ENCODE peak calls at places on chromosomes 3 and 15, in five cellular contexts. J, G, P, F and A are unnamed samples.

GRCh38 chr15:62750471-62750870 is 292.1 kb upstream of the TPM1 start:
- DNase-seq in J (no peak), G (no peak), P (no peak), F (no peak), A (no peak)

GRCh38 chr3:8713901-8714759 is 19.5 kb upstream of the CAV3 start:
- DNase-seq in J (peak), G (peak), P (no peak), F (no peak), A (no peak)

GRCh38 chr3:120162400-120162799 is 68.2 kb upstream of the GSK3B start:
- DNase-seq in J (no peak), G (no peak), P (no peak), F (no peak), A (no peak)

GRCh38 chr3:32283304-32283703 is 44.8 kb downstream of the CMTM8 start:
- DNase-seq in J (no peak), G (no peak), P (no peak), F (no peak), A (no peak)

GRCh38 chr3:128342701-128343180 is 123.9 kb downstream of the DNAJB8 start:
- DNase-seq in J (no peak), G (no peak), P (no peak), F (no peak), A (no peak)

GRCh38 chr3:150528359-150528797 is 17.9 kb downstream of the SERP1 start:
- DNase-seq in J (no peak), G (no peak), P (peak), F (no peak), A (no peak)

GRCh38 chr3:186452517-186452916 is 90.5 kb upstream of the DGKG start:
- DNase-seq in J (no peak), G (no peak), P (no peak), F (no peak), A (no peak)

GRCh38 chr3:126552688-126553283 is 5.9 kb downstream of the C3orf22 start:
- DNase-seq in J (no peak), G (no peak), P (peak), F (no peak), A (no peak)

GRCh38 chr15:25883860-25884259 is 20.7 kb upstream of the ATP10A start:
- DNase-seq in J (no peak), G (peak), P (no peak), F (no peak), A (no peak)

GRCh38 chr3:61531528-61531927 is 29.8 kb upstream of the PTPRG start:
- DNase-seq in J (no peak), G (no peak), P (no peak), F (no peak), A (no peak)

GRCh38 chr3:127999509-128000106 is 52.6 kb upstream of the SEC61A1 start:
- DNase-seq in J (no peak), G (no peak), P (no peak), F (no peak), A (no peak)

GRCh38 chr3:109897734-109898133 is 560.4 kb upstream of the DPPA4 start:
- DNase-seq in J (no peak), G (no peak), P (no peak), F (no peak), A (no peak)

GRCh38 chr15:39396979-39397615 is 183.8 kb upstream of the THBS1 start:
- DNase-seq in J (peak), G (no peak), P (no peak), F (no peak), A (no peak)

GRCh38 chr3:108223928-108224327 is 1.7 kb upstream of the IFT57 start:
- DNase-seq in J (no peak), G (no peak), P (no peak), F (no peak), A (no peak)

GRCh38 chr3:30598663-30599545 is 7.5 kb upstream of the TGFBR2 start:
- DNase-seq in J (no peak), G (no peak), P (no peak), F (no peak), A (no peak)
- TF ChIP-seq EP300 in J (no peak), G (no peak), P (no peak), F (no peak), A (no peak)

GRCh38 chr3:14320221-14320620 is 82.2 kb upstream of the SLC6A6 start:
- DNase-seq in J (no peak), G (no peak), P (no peak), F (no peak), A (no peak)

GRCh38 chr3:14312375-14312774 is 90.0 kb upstream of the SLC6A6 start:
- DNase-seq in J (no peak), G (no peak), P (no peak), F (no peak), A (no peak)

GRCh38 chr3:14319654-14320182 is 82.7 kb upstream of the SLC6A6 start:
- DNase-seq in J (peak), G (peak), P (peak), F (peak), A (peak)

GRCh38 chr3:14318638-14319037 is 83.8 kb upstream of the SLC6A6 start:
- DNase-seq in J (no peak), G (no peak), P (no peak), F (no peak), A (no peak)

DNA sequence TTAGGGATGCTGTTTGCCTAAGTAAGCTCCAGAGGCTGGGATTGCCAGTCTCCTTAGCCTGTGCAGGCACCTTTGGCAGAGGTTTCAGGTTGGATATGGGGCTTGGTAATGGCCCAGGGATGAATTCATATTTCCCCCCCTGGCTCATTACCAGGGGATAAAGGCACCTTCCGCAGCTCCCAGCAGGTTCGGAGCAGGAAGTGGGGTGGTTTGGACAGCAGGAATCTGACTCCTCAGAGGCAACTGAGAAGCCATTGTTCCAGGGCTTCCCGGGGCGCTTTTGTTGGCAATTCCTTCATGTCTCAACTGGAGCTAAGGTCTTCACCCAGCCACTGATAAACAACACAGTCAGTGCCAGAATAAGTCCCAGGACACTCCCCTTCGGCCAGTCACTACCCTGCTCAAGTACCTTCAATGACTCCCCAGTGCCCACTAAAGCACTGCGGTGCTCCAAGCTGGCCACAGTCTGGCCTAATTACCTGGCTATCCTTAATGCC is 85.3 kb upstream of the SLC6A6 start:
- DNase-seq in J (no peak), G (peak), P (no peak), F (no peak), A (no peak)
- TF ChIP-seq TAF1 in J (no peak), G (no peak), P (no peak), F (no peak), A (no peak)

GRCh38 chr3:54703906-54704305 is 224.0 kb downstream of the LRTM1 start:
- DNase-seq in J (no peak), G (no peak), P (no peak), F (no peak), A (no peak)

GRCh38 chr3:54696313-54696712 is 231.5 kb downstream of the LRTM1 start:
- DNase-seq in J (no peak), G (peak), P (no peak), F (no peak), A (no peak)

GRCh38 chr3:54698059-54698458 is 229.8 kb downstream of the LRTM1 start:
- DNase-seq in J (no peak), G (peak), P (no peak), F (no peak), A (no peak)
- TF ChIP-seq EP300 in J (no peak), G (no peak), P (no peak), F (no peak), A (no peak)

GRCh38 chr3:58492385-58492970 is 582 bp downstream of the KCTD6 start:
- DNase-seq in J (no peak), G (no peak), P (peak), F (no peak), A (no peak)
- TF ChIP-seq TAF1 in J (no peak), G (no peak), P (no peak), F (no peak), A (no peak)

GRCh38 chr15:90936823-90937222 is 1.7 kb downstream of the UNC45A start:
- DNase-seq in J (no peak), G (no peak), P (no peak), F (no peak), A (no peak)

GRCh38 chr15:90934256-90934948 is 683 bp upstream of the UNC45A start:
- DNase-seq in J (peak), G (peak), P (peak), F (no peak), A (peak)

GRCh38 chr15:90933310-90933709 is 961 bp upstream of the HDDC3 start:
- DNase-seq in J (no peak), G (no peak), P (no peak), F (no peak), A (no peak)

GRCh38 chr15:90932660-90932991 is 277 bp upstream of the HDDC3 start:
- DNase-seq in J (no peak), G (no peak), P (no peak), F (no peak), A (no peak)

GRCh38 chr15:90934949-90935751 is at the start of gene UNC45A:
- DNase-seq in J (peak), G (peak), P (peak), F (peak), A (peak)
- TF ChIP-seq EP300 in J (no peak), G (no peak), P (no peak), F (no peak), A (no peak)

DNA sequence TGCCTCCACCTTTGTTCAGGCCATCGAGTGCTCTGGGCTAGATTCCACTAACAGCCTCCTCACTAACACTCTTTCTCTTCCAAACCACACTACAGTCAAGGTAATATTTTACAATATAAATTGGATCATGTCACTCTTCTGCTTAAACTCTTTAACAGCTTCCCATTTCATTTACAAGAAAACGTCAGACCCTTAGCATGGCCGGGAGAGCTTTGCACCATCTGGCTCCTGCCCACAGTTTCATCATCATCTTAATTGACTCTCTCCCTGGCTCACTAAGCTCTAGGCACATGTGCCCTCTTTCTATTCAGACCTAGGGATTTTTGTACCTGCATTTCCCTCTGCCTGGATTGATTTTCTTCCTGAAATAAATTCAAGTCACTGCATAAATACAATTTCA is 354.7 kb downstream of the FGF12 start:
- DNase-seq in J (no peak), G (no peak), P (no peak), F (no peak), A (no peak)
- TF ChIP-seq TAF1 in J (no peak), G (no peak), P (no peak), F (no peak), A (no peak)

GRCh38 chr3:174382876-174383275 is 476.3 kb upstream of the NAALADL2 start:
- DNase-seq in J (no peak), G (no peak), P (no peak), F (no peak), A (no peak)
- TF ChIP-seq EP300 in J (no peak), G (no peak), P (no peak), F (no peak), A (no peak)

DNA sequence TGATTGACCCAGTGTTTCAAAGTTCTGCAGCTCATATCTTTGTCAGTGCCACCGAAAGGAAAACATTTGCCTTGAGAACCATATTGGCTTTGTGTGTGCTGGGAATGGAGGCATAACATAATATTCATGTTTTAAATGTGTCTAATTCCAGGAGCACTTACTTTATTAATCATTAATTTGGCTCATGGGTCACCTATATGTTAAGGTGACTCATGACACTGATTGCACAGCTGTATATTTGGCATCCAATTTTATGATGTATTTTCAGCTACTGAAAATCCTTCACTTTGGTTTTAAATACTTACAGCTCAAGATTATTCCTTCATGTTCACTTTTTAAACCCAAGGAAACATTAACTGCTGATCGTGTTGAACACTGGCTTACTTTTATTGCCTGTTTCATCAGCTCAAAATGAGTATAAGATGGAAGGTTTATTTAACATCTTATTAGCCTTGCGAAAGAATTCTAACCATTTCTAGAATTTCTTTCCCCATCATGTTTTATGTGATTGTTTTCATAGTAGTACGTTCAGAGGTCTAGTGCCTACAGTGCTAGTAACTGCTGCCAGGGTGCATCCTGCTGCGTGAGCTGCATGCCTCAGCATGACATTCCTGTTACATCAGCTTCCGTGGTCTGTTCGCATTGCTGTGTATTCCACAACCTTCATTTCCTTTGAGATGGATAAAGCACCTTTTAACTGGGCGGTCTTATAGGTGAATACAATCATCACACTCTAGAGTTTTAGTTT is 63.7 kb downstream of the LRCH3 start:
- DNase-seq in J (no peak), G (no peak), P (no peak), F (peak), A (no peak)
- TF ChIP-seq TAF1 in J (no peak), G (no peak), P (no peak), F (no peak), A (no peak)